ENCODE peak calls at places on chromosomes 2 and 18, in five cellular contexts. O is WTC11, V is H1, Q is HepG2, I is K562. C is an unnamed sample.

GRCh38 chr18:44880170-44880569 is 199.5 kb downstream of the SETBP1 start:
- DNase-seq in I (no peak), Q (no peak), O (no peak), V (no peak), C (no peak)

GRCh38 chr2:85312404-85312803 is 15.4 kb downstream of the TGOLN2 start:
- DNase-seq in O (no peak), V (no peak), Q (no peak), I (no peak), C (no peak)

GRCh38 chr18:14999085-14999975 is 251.4 kb downstream of the ANKRD30B start:
- DNase-seq in V (no peak), Q (no peak), I (no peak), O (no peak), C (no peak)

GRCh38 chr2:79414690-79415089 is 98.2 kb upstream of the CTNNA2 start:
- DNase-seq in O (no peak), Q (no peak), I (no peak), V (no peak), C (no peak)

GRCh38 chr2:202773576-202773975 is 98.0 kb downstream of the ICA1L start:
- DNase-seq in I (no peak), Q (no peak), O (no peak), V (no peak), C (no peak)

GRCh38 chr2:176128172-176129012 is 1.1 kb upstream of the HOXD8 start:
- DNase-seq in O (peak; percentile 70), V (no peak), I (no peak), Q (no peak), C (no peak)

GRCh38 chr2:132589060-132589765 is 80.8 kb downstream of the LYPD1 start:
- DNase-seq in O (no peak), I (no peak), V (no peak), Q (no peak), C (no peak)

GRCh38 chr18:72419914-72420313 is 124.2 kb downstream of the CBLN2 start:
- DNase-seq in O (no peak), Q (no peak), V (no peak), I (no peak), C (no peak)

GRCh38 chr2:45946023-45946422 is 294.5 kb downstream of the PRKCE start:
- DNase-seq in I (no peak), Q (no peak), O (no peak), V (no peak), C (no peak)

GRCh38 chr2:7886665-7887064 is 795.2 kb upstream of the ID2 start:
- DNase-seq in Q (peak; percentile 42), V (no peak), O (no peak), I (no peak), C (no peak)

GRCh38 chr2:25597881-25598280 is 75.5 kb downstream of the DTNB start:
- DNase-seq in O (no peak), V (no peak), I (no peak), Q (no peak), C (no peak)

GRCh38 chr2:149332364-149332763 is 2.0 kb downstream of the LYPD6 start:
- DNase-seq in Q (no peak), I (no peak), O (no peak), V (no peak), C (no peak)

GRCh38 chr2:149334156-149334555 is 3.8 kb downstream of the LYPD6 start:
- DNase-seq in V (no peak), O (no peak), Q (no peak), I (no peak), C (no peak)

GRCh38 chr2:149330127-149331022 is at the start of gene LYPD6:
- DNase-seq in I (no peak), Q (peak; percentile 23), V (no peak), O (peak; percentile 71), C (no peak)

GRCh38 chr2:149331023-149331400 is 625 bp downstream of the LYPD6 start:
- DNase-seq in I (no peak), V (no peak), O (peak; percentile 19), Q (no peak), C (no peak)

GRCh38 chr2:149333636-149334035 is 3.2 kb downstream of the LYPD6 start:
- DNase-seq in Q (no peak), O (no peak), I (no peak), V (no peak), C (no peak)
- TF ChIP-seq ATF2 in Q (no peak), O (no peak), I (no peak), V (no peak), C (no peak)

GRCh38 chr18:62420513-62421209 is 95.6 kb downstream of the TNFRSF11A start:
- DNase-seq in O (no peak), Q (peak; percentile 85), I (peak; percentile 73), V (no peak), C (peak; percentile 62)
- TF ChIP-seq ATF2 in O (no peak), Q (peak; percentile 4), I (no peak), V (no peak), C (no peak)

GRCh38 chr2:66436546-66436945 is 1.6 kb downstream of the MEIS1 start:
- DNase-seq in Q (no peak), I (no peak), V (no peak), O (no peak), C (no peak)

GRCh38 chr2:66437055-66437454 is 2.1 kb downstream of the MEIS1 start:
- DNase-seq in Q (no peak), I (no peak), V (no peak), O (no peak), C (no peak)

GRCh38 chr2:66438498-66439290 is 3.8 kb downstream of the MEIS1 start:
- DNase-seq in I (no peak), V (no peak), O (no peak), Q (no peak), C (no peak)

GRCh38 chr2:66439291-66440010 is 4.5 kb downstream of the MEIS1 start:
- DNase-seq in I (no peak), Q (no peak), V (no peak), O (peak; percentile 55), C (no peak)

DNA sequence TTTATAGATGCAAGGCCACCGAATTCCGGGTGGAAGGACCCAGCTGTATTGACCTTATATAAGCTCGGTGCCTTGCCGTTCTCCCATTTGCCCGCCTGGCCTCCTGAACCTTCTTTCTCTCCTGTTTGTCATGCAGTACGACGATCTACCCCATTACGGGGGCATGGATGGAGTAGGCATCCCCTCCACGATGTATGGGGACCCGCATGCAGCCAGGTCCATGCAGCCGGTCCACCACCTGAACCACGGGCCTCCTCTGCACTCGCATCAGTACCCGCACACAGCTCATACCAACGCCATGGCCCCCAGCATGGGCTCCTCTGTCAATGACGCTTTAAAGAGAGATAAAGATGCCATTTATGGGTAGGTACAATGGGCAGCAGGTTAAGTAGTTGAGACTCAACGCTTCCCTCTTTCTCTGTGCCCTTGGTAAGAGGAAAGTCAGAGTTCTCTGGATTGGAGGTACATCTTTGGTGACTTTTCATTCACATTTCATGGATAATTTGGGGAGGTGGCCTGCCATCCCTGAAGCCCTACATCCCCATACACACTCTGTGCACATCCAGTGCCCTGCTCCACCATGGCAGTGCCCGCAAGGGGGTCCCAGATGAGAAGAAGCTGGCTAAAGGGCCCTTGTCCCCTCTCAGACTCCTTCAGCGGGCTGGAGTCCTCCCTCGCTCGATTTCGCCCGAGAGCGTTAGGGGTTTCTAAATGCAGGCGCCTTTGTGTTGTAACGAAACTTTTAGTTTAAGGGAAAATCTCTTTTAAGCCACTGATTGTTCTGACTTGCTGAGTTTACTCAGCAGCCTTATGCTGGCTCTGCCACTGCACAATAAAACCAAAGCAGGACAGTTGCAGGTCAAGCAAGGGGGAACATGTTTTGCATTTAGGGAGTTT is 2.9 kb downstream of the MEIS1 start:
- DNase-seq in I (no peak), Q (no peak), O (no peak), V (no peak), C (no peak)
- TF ChIP-seq ATF2 in I (no peak), Q (no peak), O (no peak), V (no peak), C (no peak)

GRCh38 chr18:6778459-6778858 is 48.9 kb downstream of the ARHGAP28 start:
- DNase-seq in O (no peak), I (no peak), Q (no peak), V (no peak), C (no peak)

GRCh38 chr18:6785001-6785400 is 55.5 kb downstream of the ARHGAP28 start:
- DNase-seq in V (no peak), I (no peak), O (no peak), Q (no peak), C (no peak)

GRCh38 chr18:6782861-6783260 is 53.3 kb downstream of the ARHGAP28 start:
- DNase-seq in V (no peak), I (no peak), Q (no peak), O (no peak), C (no peak)

GRCh38 chr18:6781179-6781714 is 51.7 kb downstream of the ARHGAP28 start:
- DNase-seq in V (no peak), O (no peak), Q (no peak), I (no peak), C (no peak)

DNA sequence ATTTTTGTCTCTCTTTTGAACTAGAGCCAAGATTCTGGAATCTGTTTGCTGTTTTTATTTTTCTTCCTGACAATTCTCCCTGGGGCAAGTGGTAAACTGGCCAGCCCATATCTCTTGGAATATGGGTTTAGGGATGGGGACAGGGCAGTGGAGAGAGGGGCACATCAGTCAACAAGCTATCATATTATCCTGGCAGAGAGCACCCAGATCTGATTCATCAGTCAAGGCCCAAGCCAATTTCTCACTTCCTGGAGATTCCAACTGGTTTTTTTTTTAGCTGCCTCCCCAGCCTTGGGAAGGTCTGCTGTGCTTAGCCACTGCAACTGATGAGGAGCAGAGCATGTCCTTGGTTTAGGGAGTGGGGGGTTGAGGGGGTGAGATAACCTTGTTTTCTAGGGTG is 52.3 kb downstream of the ARHGAP28 start:
- DNase-seq in V (no peak), Q (no peak), O (no peak), I (no peak), C (no peak)
- TF ChIP-seq ATF2 in V (no peak), Q (no peak), O (no peak), I (no peak), C (no peak)

DNA sequence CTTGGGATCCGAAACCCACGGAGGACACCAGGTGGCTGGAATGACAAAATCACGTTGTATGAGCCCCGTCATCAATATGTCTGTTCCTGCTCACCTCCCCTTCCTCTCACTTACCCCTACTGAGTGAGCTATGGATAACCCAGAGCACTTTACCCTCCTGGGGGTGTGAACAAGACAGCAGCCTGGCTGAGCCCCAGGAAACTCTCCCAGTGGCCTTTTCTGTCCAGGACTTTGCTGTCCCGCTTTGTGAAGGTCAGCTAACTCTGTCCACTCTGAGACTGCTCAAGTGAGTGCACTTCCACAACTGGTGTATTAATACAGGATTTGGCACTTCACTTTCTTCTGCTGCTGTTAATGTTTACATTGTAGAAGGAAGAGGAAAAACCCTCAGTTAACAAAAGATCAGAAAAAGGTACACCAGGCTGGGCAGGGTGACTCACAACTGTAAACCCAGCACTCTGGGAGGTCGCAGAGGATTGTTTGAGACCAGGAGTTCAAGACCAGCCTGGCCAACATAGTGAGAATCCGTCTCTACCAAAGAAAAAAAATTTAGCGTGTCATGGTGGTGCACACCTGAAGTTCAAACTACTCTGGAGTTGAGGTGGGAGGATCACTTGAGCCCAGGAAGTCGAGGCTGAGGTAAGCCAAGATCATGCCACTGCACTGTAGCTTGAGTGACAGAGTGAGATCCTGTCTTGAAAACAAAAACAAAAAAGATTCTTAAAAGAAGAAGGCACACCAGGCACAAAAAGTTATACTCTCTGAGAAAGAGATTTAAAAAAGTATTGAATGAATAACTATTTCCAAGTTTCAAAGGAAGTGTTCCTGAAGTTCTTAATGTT is 90.3 kb downstream of the CLHC1 start:
- DNase-seq in Q (no peak), V (no peak), I (no peak), O (no peak), C (no peak)
- TF ChIP-seq ATF2 in Q (no peak), V (no peak), I (no peak), O (no peak), C (no peak)

GRCh38 chr2:67066782-67067181 is 330.4 kb upstream of the ETAA1 start:
- DNase-seq in V (no peak), O (no peak), Q (no peak), I (no peak), C (no peak)
- TF ChIP-seq ATF2 in V (no peak), O (no peak), Q (no peak), I (no peak), C (no peak)